ENCODE peak calls at places on chromosomes 7 and 10, in ten cellular contexts. One of them, this sample, is unnamed.

GRCh38 chr10:13453896-13454295 is 74.9 kb downstream of the BEND7 start:
- DNase-seq in T1000: no peak
- DNase-seq in T-cell: peak
- DNase-seq in GM12878: peak
- DNase-seq in NAMALWA: no peak
- DNase-seq in fibroblast of pulmonary artery: no peak
- DNase-seq in fibroblast of the conjunctiva: no peak
- DNase-seq in NCI-H748 treated with DMSO at 0.1 percent for 48 hours: no peak
- DNase-seq in stromal cell of bone marrow: no peak
- DNase-seq in skeletal muscle cell: no peak
- DNase-seq in this sample: no peak

GRCh38 chr7:82699773-82700186 is 256.2 kb upstream of the CACNA2D1 start:
- DNase-seq in T1000: peak
- DNase-seq in fibroblast of pulmonary artery: peak
- DNase-seq in NCI-H748 treated with DMSO at 0.1 percent for 48 hours: no peak
- DNase-seq in skeletal muscle cell: no peak
- DNase-seq in GM12878: no peak
- DNase-seq in fibroblast of the conjunctiva: no peak
- DNase-seq in stromal cell of bone marrow: no peak
- DNase-seq in NAMALWA: no peak
- DNase-seq in T-cell: no peak
- DNase-seq in this sample: no peak

GRCh38 chr7:149154021-149154420 is 6.8 kb downstream of the ZNF398 start:
- DNase-seq in T1000: no peak
- DNase-seq in NCI-H748 treated with DMSO at 0.1 percent for 48 hours: no peak
- DNase-seq in fibroblast of pulmonary artery: no peak
- DNase-seq in NAMALWA: no peak
- DNase-seq in skeletal muscle cell: no peak
- DNase-seq in stromal cell of bone marrow: no peak
- DNase-seq in GM12878: no peak
- DNase-seq in T-cell: no peak
- DNase-seq in fibroblast of the conjunctiva: no peak
- DNase-seq in this sample: no peak

GRCh38 chr7:87628780-87629569 is 777 bp downstream of the RUNDC3B start:
- DNase-seq in NAMALWA: no peak
- DNase-seq in GM12878: no peak
- DNase-seq in T-cell: peak
- DNase-seq in stromal cell of bone marrow: no peak
- DNase-seq in skeletal muscle cell: no peak
- DNase-seq in T1000: peak
- DNase-seq in fibroblast of the conjunctiva: no peak
- DNase-seq in fibroblast of pulmonary artery: peak
- DNase-seq in NCI-H748 treated with DMSO at 0.1 percent for 48 hours: peak
- DNase-seq in this sample: no peak

GRCh38 chr7:50779427-50779826 is 3.3 kb downstream of the GRB10 start:
- DNase-seq in GM12878: no peak
- DNase-seq in T-cell: no peak
- DNase-seq in skeletal muscle cell: no peak
- DNase-seq in fibroblast of the conjunctiva: no peak
- DNase-seq in NAMALWA: no peak
- DNase-seq in fibroblast of pulmonary artery: no peak
- DNase-seq in NCI-H748 treated with DMSO at 0.1 percent for 48 hours: no peak
- DNase-seq in stromal cell of bone marrow: no peak
- DNase-seq in T1000: no peak
- DNase-seq in this sample: no peak

GRCh38 chr7:82865856-82866255 is 296.8 kb downstream of the PCLO start:
- DNase-seq in NCI-H748 treated with DMSO at 0.1 percent for 48 hours: no peak
- DNase-seq in NAMALWA: no peak
- DNase-seq in GM12878: no peak
- DNase-seq in T-cell: no peak
- DNase-seq in fibroblast of pulmonary artery: no peak
- DNase-seq in skeletal muscle cell: no peak
- DNase-seq in fibroblast of the conjunctiva: no peak
- DNase-seq in T1000: no peak
- DNase-seq in stromal cell of bone marrow: no peak
- DNase-seq in this sample: no peak

GRCh38 chr10:43971981-43972380 is 323.3 kb upstream of the ZNF32 start:
- DNase-seq in T-cell: no peak
- DNase-seq in NCI-H748 treated with DMSO at 0.1 percent for 48 hours: no peak
- DNase-seq in GM12878: no peak
- DNase-seq in fibroblast of pulmonary artery: no peak
- DNase-seq in T1000: no peak
- DNase-seq in skeletal muscle cell: no peak
- DNase-seq in stromal cell of bone marrow: no peak
- DNase-seq in fibroblast of the conjunctiva: no peak
- DNase-seq in NAMALWA: no peak
- DNase-seq in this sample: no peak

GRCh38 chr7:75639071-75639892 is 99.5 kb downstream of the HIP1 start:
- DNase-seq in T1000: no peak
- DNase-seq in T-cell: peak
- DNase-seq in fibroblast of pulmonary artery: peak
- DNase-seq in NAMALWA: no peak
- DNase-seq in GM12878: no peak
- DNase-seq in skeletal muscle cell: no peak
- DNase-seq in stromal cell of bone marrow: no peak
- DNase-seq in fibroblast of the conjunctiva: no peak
- DNase-seq in NCI-H748 treated with DMSO at 0.1 percent for 48 hours: no peak
- DNase-seq in this sample: no peak

GRCh38 chr7:85829817-85830432 is 643.1 kb upstream of the SEMA3D start:
- DNase-seq in fibroblast of the conjunctiva: peak
- DNase-seq in fibroblast of pulmonary artery: peak
- DNase-seq in T1000: no peak
- DNase-seq in NCI-H748 treated with DMSO at 0.1 percent for 48 hours: peak
- DNase-seq in skeletal muscle cell: no peak
- DNase-seq in NAMALWA: peak
- DNase-seq in GM12878: no peak
- DNase-seq in stromal cell of bone marrow: peak
- DNase-seq in T-cell: no peak
- DNase-seq in this sample: no peak

GRCh38 chr10:14383266-14383665 is 52.5 kb upstream of the FRMD4A start:
- DNase-seq in fibroblast of the conjunctiva: no peak
- DNase-seq in T1000: no peak
- DNase-seq in NAMALWA: no peak
- DNase-seq in GM12878: no peak
- DNase-seq in T-cell: no peak
- DNase-seq in fibroblast of pulmonary artery: peak
- DNase-seq in NCI-H748 treated with DMSO at 0.1 percent for 48 hours: no peak
- DNase-seq in stromal cell of bone marrow: no peak
- DNase-seq in skeletal muscle cell: no peak
- DNase-seq in this sample: no peak

GRCh38 chr7:88789480-88790064 is 6.0 kb downstream of the TEX47 start:
- DNase-seq in GM12878: no peak
- DNase-seq in skeletal muscle cell: no peak
- DNase-seq in stromal cell of bone marrow: no peak
- DNase-seq in NAMALWA: peak
- DNase-seq in fibroblast of the conjunctiva: no peak
- DNase-seq in fibroblast of pulmonary artery: peak
- DNase-seq in T-cell: no peak
- DNase-seq in T1000: no peak
- DNase-seq in NCI-H748 treated with DMSO at 0.1 percent for 48 hours: peak
- DNase-seq in this sample: no peak

GRCh38 chr10:120041807-120042545 is 149.4 kb downstream of the SEC23IP start:
- DNase-seq in skeletal muscle cell: no peak
- DNase-seq in fibroblast of pulmonary artery: no peak
- DNase-seq in T-cell: no peak
- DNase-seq in fibroblast of the conjunctiva: no peak
- DNase-seq in GM12878: no peak
- DNase-seq in T1000: no peak
- DNase-seq in stromal cell of bone marrow: no peak
- DNase-seq in NAMALWA: no peak
- DNase-seq in NCI-H748 treated with DMSO at 0.1 percent for 48 hours: no peak
- DNase-seq in this sample: no peak

GRCh38 chr7:16634292-16634738 is 11.2 kb downstream of the ANKMY2 start:
- DNase-seq in GM12878: no peak
- DNase-seq in stromal cell of bone marrow: no peak
- DNase-seq in skeletal muscle cell: no peak
- DNase-seq in NAMALWA: no peak
- DNase-seq in fibroblast of pulmonary artery: peak
- DNase-seq in T1000: no peak
- DNase-seq in fibroblast of the conjunctiva: peak
- DNase-seq in T-cell: no peak
- DNase-seq in NCI-H748 treated with DMSO at 0.1 percent for 48 hours: no peak
- DNase-seq in this sample: peak

GRCh38 chr10:24209946-24210491 is 1.1 kb downstream of the KIAA1217 start:
- DNase-seq in fibroblast of pulmonary artery: peak
- DNase-seq in fibroblast of the conjunctiva: no peak
- DNase-seq in GM12878: peak
- DNase-seq in skeletal muscle cell: peak
- DNase-seq in T1000: peak
- DNase-seq in NAMALWA: no peak
- DNase-seq in T-cell: no peak
- DNase-seq in NCI-H748 treated with DMSO at 0.1 percent for 48 hours: no peak
- DNase-seq in stromal cell of bone marrow: no peak
- DNase-seq in this sample: no peak

GRCh38 chr10:8513155-8514147 is 459.0 kb downstream of the GATA3 start:
- DNase-seq in GM12878: no peak
- DNase-seq in NCI-H748 treated with DMSO at 0.1 percent for 48 hours: no peak
- DNase-seq in NAMALWA: no peak
- DNase-seq in stromal cell of bone marrow: no peak
- DNase-seq in skeletal muscle cell: no peak
- DNase-seq in T1000: no peak
- DNase-seq in fibroblast of pulmonary artery: no peak
- DNase-seq in T-cell: no peak
- DNase-seq in fibroblast of the conjunctiva: no peak
- DNase-seq in this sample: no peak

GRCh38 chr10:113616244-113617074 is 47.4 kb downstream of the NRAP start:
- DNase-seq in GM12878: no peak
- DNase-seq in NAMALWA: peak
- DNase-seq in stromal cell of bone marrow: no peak
- DNase-seq in T-cell: no peak
- DNase-seq in skeletal muscle cell: no peak
- DNase-seq in fibroblast of pulmonary artery: peak
- DNase-seq in NCI-H748 treated with DMSO at 0.1 percent for 48 hours: no peak
- DNase-seq in T1000: no peak
- DNase-seq in fibroblast of the conjunctiva: no peak
- DNase-seq in this sample: no peak

GRCh38 chr10:72645263-72645858 is 19.5 kb upstream of the MICU1 start:
- DNase-seq in stromal cell of bone marrow: no peak
- DNase-seq in fibroblast of pulmonary artery: no peak
- DNase-seq in NAMALWA: no peak
- DNase-seq in fibroblast of the conjunctiva: no peak
- DNase-seq in T1000: no peak
- DNase-seq in GM12878: no peak
- DNase-seq in NCI-H748 treated with DMSO at 0.1 percent for 48 hours: no peak
- DNase-seq in T-cell: no peak
- DNase-seq in skeletal muscle cell: no peak
- DNase-seq in this sample: no peak

GRCh38 chr10:93554760-93555432 is 11.6 kb upstream of the FFAR4 start:
- DNase-seq in T-cell: peak
- DNase-seq in GM12878: no peak
- DNase-seq in fibroblast of pulmonary artery: peak
- DNase-seq in skeletal muscle cell: no peak
- DNase-seq in NCI-H748 treated with DMSO at 0.1 percent for 48 hours: peak
- DNase-seq in T1000: peak
- DNase-seq in NAMALWA: peak
- DNase-seq in stromal cell of bone marrow: peak
- DNase-seq in fibroblast of the conjunctiva: peak
- DNase-seq in this sample: no peak

GRCh38 chr10:115141254-115141653 is 48.1 kb downstream of the ATRNL1 start:
- DNase-seq in fibroblast of the conjunctiva: peak
- DNase-seq in stromal cell of bone marrow: peak
- DNase-seq in GM12878: no peak
- DNase-seq in NAMALWA: peak
- DNase-seq in skeletal muscle cell: no peak
- DNase-seq in NCI-H748 treated with DMSO at 0.1 percent for 48 hours: no peak
- DNase-seq in T-cell: no peak
- DNase-seq in T1000: no peak
- DNase-seq in fibroblast of pulmonary artery: peak
- DNase-seq in this sample: no peak

GRCh38 chr10:9140373-9140772 is 1085.9 kb downstream of the GATA3 start:
- DNase-seq in fibroblast of pulmonary artery: no peak
- DNase-seq in NAMALWA: no peak
- DNase-seq in NCI-H748 treated with DMSO at 0.1 percent for 48 hours: no peak
- DNase-seq in skeletal muscle cell: no peak
- DNase-seq in GM12878: no peak
- DNase-seq in T-cell: no peak
- DNase-seq in stromal cell of bone marrow: no peak
- DNase-seq in T1000: no peak
- DNase-seq in fibroblast of the conjunctiva: no peak
- DNase-seq in this sample: peak

GRCh38 chr10:52558090-52558489 is 214.5 kb downstream of the MBL2 start:
- DNase-seq in NAMALWA: no peak
- DNase-seq in stromal cell of bone marrow: no peak
- DNase-seq in skeletal muscle cell: no peak
- DNase-seq in fibroblast of the conjunctiva: no peak
- DNase-seq in T-cell: no peak
- DNase-seq in fibroblast of pulmonary artery: no peak
- DNase-seq in NCI-H748 treated with DMSO at 0.1 percent for 48 hours: no peak
- DNase-seq in GM12878: no peak
- DNase-seq in T1000: no peak
- DNase-seq in this sample: no peak

GRCh38 chr10:19668104-19668503 is 148.1 kb upstream of the PLXDC2 start:
- DNase-seq in stromal cell of bone marrow: no peak
- DNase-seq in GM12878: no peak
- DNase-seq in skeletal muscle cell: no peak
- DNase-seq in NCI-H748 treated with DMSO at 0.1 percent for 48 hours: no peak
- DNase-seq in fibroblast of pulmonary artery: no peak
- DNase-seq in T1000: no peak
- DNase-seq in T-cell: no peak
- DNase-seq in fibroblast of the conjunctiva: no peak
- DNase-seq in NAMALWA: no peak
- DNase-seq in this sample: no peak

GRCh38 chr10:1159131-1160061 is 103.2 kb downstream of the WDR37 start:
- DNase-seq in stromal cell of bone marrow: no peak
- DNase-seq in skeletal muscle cell: peak
- DNase-seq in GM12878: no peak
- DNase-seq in fibroblast of pulmonary artery: peak
- DNase-seq in NCI-H748 treated with DMSO at 0.1 percent for 48 hours: no peak
- DNase-seq in NAMALWA: no peak
- DNase-seq in T1000: no peak
- DNase-seq in fibroblast of the conjunctiva: no peak
- DNase-seq in T-cell: no peak
- DNase-seq in this sample: no peak

GRCh38 chr10:94292448-94293118 is 70.2 kb downstream of the NOC3L start:
- DNase-seq in fibroblast of the conjunctiva: peak
- DNase-seq in T-cell: no peak
- DNase-seq in NAMALWA: no peak
- DNase-seq in T1000: no peak
- DNase-seq in NCI-H748 treated with DMSO at 0.1 percent for 48 hours: no peak
- DNase-seq in skeletal muscle cell: no peak
- DNase-seq in stromal cell of bone marrow: peak
- DNase-seq in GM12878: no peak
- DNase-seq in fibroblast of pulmonary artery: peak
- DNase-seq in this sample: no peak

GRCh38 chr10:122981066-122981464 is 864 bp downstream of the PSTK start:
- DNase-seq in skeletal muscle cell: peak
- DNase-seq in NAMALWA: peak
- DNase-seq in fibroblast of the conjunctiva: peak
- DNase-seq in fibroblast of pulmonary artery: peak
- DNase-seq in NCI-H748 treated with DMSO at 0.1 percent for 48 hours: no peak
- DNase-seq in GM12878: no peak
- DNase-seq in T-cell: no peak
- DNase-seq in T1000: no peak
- DNase-seq in stromal cell of bone marrow: peak
- DNase-seq in this sample: no peak

GRCh38 chr10:124534821-124535601 is 73.4 kb downstream of the LHPP start:
- DNase-seq in fibroblast of pulmonary artery: no peak
- DNase-seq in T1000: no peak
- DNase-seq in NAMALWA: peak
- DNase-seq in T-cell: no peak
- DNase-seq in skeletal muscle cell: no peak
- DNase-seq in NCI-H748 treated with DMSO at 0.1 percent for 48 hours: no peak
- DNase-seq in fibroblast of the conjunctiva: no peak
- DNase-seq in stromal cell of bone marrow: no peak
- DNase-seq in GM12878: no peak
- DNase-seq in this sample: no peak

GRCh38 chr7:87219545-87220025 is at the start of gene TMEM243:
- DNase-seq in fibroblast of pulmonary artery: peak
- DNase-seq in NCI-H748 treated with DMSO at 0.1 percent for 48 hours: no peak
- DNase-seq in T1000: peak
- DNase-seq in T-cell: peak
- DNase-seq in NAMALWA: peak
- DNase-seq in skeletal muscle cell: peak
- DNase-seq in stromal cell of bone marrow: no peak
- DNase-seq in GM12878: peak
- DNase-seq in fibroblast of the conjunctiva: no peak
- DNase-seq in this sample: peak

GRCh38 chr10:109961181-109962001 is 38.1 kb upstream of the XPNPEP1 start:
- DNase-seq in NAMALWA: no peak
- DNase-seq in GM12878: no peak
- DNase-seq in NCI-H748 treated with DMSO at 0.1 percent for 48 hours: no peak
- DNase-seq in fibroblast of the conjunctiva: no peak
- DNase-seq in fibroblast of pulmonary artery: peak
- DNase-seq in skeletal muscle cell: peak
- DNase-seq in T1000: no peak
- DNase-seq in stromal cell of bone marrow: no peak
- DNase-seq in T-cell: no peak
- DNase-seq in this sample: no peak